ENCODE peak calls at places on chromosomes 16 and 17, in eight cellular contexts. Y is T47D; R is activated T-cell treated with anti-CD3 and anti-CD28 coated beads, Interleukin-2, amount 50 U/mL, for 48 hours; W is activated CD4-positive, alpha-beta T cell treated with anti-CD3 and anti-CD28 coated beads, Interleukin-2, amount 50 U/mL, for 1 hour; E is DMS153; T is right cardiac atrium; G is naive B cell; L is activated naive CD8-positive, alpha-beta T cell treated with anti-CD3 and anti-CD28 coated beads for 36 hours. V is an unnamed sample.

GRCh38 chr17:83132251-83133081 is 53.1 kb downstream of the METRNL start:
- DNase-seq in E (no peak), G (no peak), L (no peak), Y (no peak), W (no peak), T (peak), R (no peak), V (no peak)

GRCh38 chr17:81814748-81815645 is 11.0 kb downstream of the GCGR start:
- DNase-seq in Y (no peak), T (no peak), E (no peak), W (no peak), R (no peak), L (no peak), G (no peak), V (no peak)

GRCh38 chr17:40025559-40025958 is 10.3 kb downstream of the CSF3 start:
- DNase-seq in T (no peak), G (no peak), L (no peak), R (no peak), E (no peak), W (no peak), Y (no peak), V (no peak)

GRCh38 chr16:6884002-6884401 is 448.6 kb upstream of the RBFOX1 start:
- DNase-seq in R (no peak), L (no peak), Y (no peak), G (no peak), W (no peak), E (no peak), T (no peak), V (no peak)

GRCh38 chr17:69084911-69085310 is 24.2 kb upstream of the ABCA9 start:
- DNase-seq in Y (peak), L (no peak), G (no peak), T (no peak), W (no peak), E (no peak), R (no peak), V (no peak)

GRCh38 chr17:63954402-63955063 is 18.2 kb downstream of the SCN4A start:
- DNase-seq in E (peak), Y (no peak), G (peak), W (peak), L (peak), T (no peak), R (peak), V (peak)

GRCh38 chr16:3536271-3536671 is 35.5 kb downstream of the CLUAP1 start:
- DNase-seq in Y (no peak), W (no peak), G (no peak), E (no peak), R (no peak), T (no peak), L (no peak), V (no peak)

GRCh38 chr17:5583426-5584382 is 605 bp downstream of the NLRP1 start:
- DNase-seq in L (no peak), G (no peak), T (peak), E (no peak), Y (no peak), W (peak), R (peak), V (peak)

GRCh38 chr16:81973737-81974136 is 37.5 kb downstream of the SDR42E1 start:
- DNase-seq in E (peak), G (no peak), W (no peak), Y (peak), T (no peak), L (no peak), R (no peak), V (no peak)

GRCh38 chr16:11079657-11080187 is 135.4 kb downstream of the CLEC16A start:
- DNase-seq in R (peak), E (no peak), G (no peak), T (peak), W (no peak), Y (no peak), L (no peak), V (peak)

GRCh38 chr17:75642221-75643032 is 9.2 kb downstream of the SMIM5 start:
- DNase-seq in W (no peak), E (no peak), R (no peak), G (no peak), Y (peak), T (no peak), L (no peak), V (no peak)

GRCh38 chr16:14310519-14310991 is 239.4 kb downstream of the MRTFB start:
- DNase-seq in E (no peak), G (no peak), T (no peak), L (no peak), Y (no peak), W (no peak), R (no peak), V (peak)

GRCh38 chr17:40358323-40359038 is 6.1 kb downstream of the GJD3 start:
- DNase-seq in L (peak), G (peak), R (peak), Y (peak), E (peak), T (peak), W (peak), V (peak)

GRCh38 chr16:79348521-79349306 is 251.8 kb downstream of the MAF start:
- DNase-seq in E (no peak), W (no peak), Y (no peak), R (peak), G (no peak), T (no peak), L (no peak), V (no peak)

GRCh38 chr16:30122621-30123160 is 329 bp downstream of the MAPK3 start:
- DNase-seq in R (peak), G (no peak), Y (no peak), T (no peak), E (no peak), L (peak), W (peak), V (no peak)

GRCh38 chr17:45123930-45124796 is 8.2 kb downstream of the PLCD3 start:
- DNase-seq in G (no peak), Y (peak), L (no peak), T (peak), W (no peak), E (no peak), R (peak), V (peak)

GRCh38 chr17:16407911-16408588 is 7.3 kb upstream of the TRPV2 start:
- DNase-seq in Y (peak), G (no peak), L (peak), E (no peak), R (no peak), W (no peak), T (peak), V (peak)

GRCh38 chr17:11705111-11705510 is 106.8 kb downstream of the DNAH9 start:
- DNase-seq in T (no peak), R (no peak), Y (no peak), L (no peak), W (no peak), G (no peak), E (no peak), V (no peak)

GRCh38 chr17:20156196-20157077 is 147.3 kb downstream of the SPECC1 start:
- DNase-seq in Y (peak), E (no peak), T (peak), R (no peak), L (peak), W (peak), G (peak), V (peak)

GRCh38 chr17:58189436-58190146 is 2.9 kb upstream of the EPX start:
- DNase-seq in W (no peak), Y (peak), T (peak), R (no peak), E (peak), L (no peak), G (no peak), V (peak)

GRCh38 chr16:87017388-87018012 is 299.7 kb downstream of the C16orf95 start:
- DNase-seq in W (no peak), G (no peak), L (no peak), Y (peak), E (peak), R (no peak), T (no peak), V (peak)

GRCh38 chr17:81285179-81285878 is 9.8 kb downstream of the SLC38A10 start:
- DNase-seq in L (peak), T (peak), W (peak), G (peak), R (peak), Y (no peak), E (no peak), V (no peak)

GRCh38 chr16:3740934-3741333 is 23.6 kb upstream of the TRAP1 start:
- DNase-seq in R (no peak), T (no peak), L (no peak), W (no peak), E (no peak), G (no peak), Y (no peak), V (no peak)

GRCh38 chr17:8314797-8315739 is 5.0 kb downstream of the ARHGEF15 start:
- DNase-seq in R (no peak), G (no peak), E (no peak), T (no peak), W (no peak), Y (peak), L (no peak), V (no peak)

GRCh38 chr17:82200743-82201497 is 11.7 kb downstream of the CCDC57 start:
- DNase-seq in E (peak), T (peak), W (peak), R (peak), G (no peak), L (peak), Y (no peak), V (no peak)

V was measured in myocyte.